ENCODE peak calls at places on chromosomes 13 and 19, in nine cellular contexts. N, U, X, K, L, F, Z, G and A are unnamed samples.
A peak's percentile ranks its signal among the peaks of the same experiment; 100 is the strongest.

GRCh38 chr19:38093587-38093986 is 130.4 kb downstream of the DPF1 start:
- DNase-seq in U (no peak), L (no peak), G (no peak), X (peak; percentile 28), F (no peak), Z (no peak), K (no peak), N (no peak), A (no peak)

GRCh38 chr19:5352229-5352763 is 11.7 kb upstream of the PTPRS start:
- DNase-seq in K (no peak), N (no peak), F (no peak), X (no peak), L (no peak), Z (no peak), U (no peak), G (no peak), A (no peak)

GRCh38 chr19:39544201-39544903 is 4.4 kb upstream of the EID2 start:
- DNase-seq in Z (no peak), L (peak; percentile 14), X (no peak), K (no peak), G (no peak), N (no peak), U (no peak), F (no peak), A (peak; percentile 27)

GRCh38 chr13:44174769-44175425 is 198.7 kb upstream of the SERP2 start:
- DNase-seq in F (no peak), Z (no peak), N (no peak), X (no peak), L (peak; percentile 75), U (no peak), G (no peak), K (no peak), A (peak; percentile 68)

GRCh38 chr13:98447881-98448641 is 128.8 kb downstream of the STK24 start:
- DNase-seq in L (peak; percentile 28), U (no peak), K (peak; percentile 55), Z (no peak), X (no peak), F (peak; percentile 48), G (no peak), N (peak; percentile 21), A (peak; percentile 31)

GRCh38 chr13:110042253-110042652 is 255.9 kb upstream of the IRS2 start:
- DNase-seq in L (peak; percentile 56), X (no peak), G (no peak), N (no peak), Z (no peak), U (no peak), F (no peak), K (no peak), A (no peak)

GRCh38 chr13:105518086-105518485 is 1017.4 kb downstream of the EFNB2 start:
- DNase-seq in N (no peak), Z (no peak), F (no peak), K (no peak), L (no peak), X (no peak), G (no peak), U (no peak), A (peak; percentile 1)

GRCh38 chr13:98769736-98770135 is 17.3 kb upstream of the SLC15A1 start:
- DNase-seq in K (no peak), F (no peak), L (no peak), G (no peak), Z (no peak), U (no peak), N (no peak), X (no peak), A (no peak)

GRCh38 chr19:13978306-13978705 is 26.0 kb downstream of the DCAF15 start:
- DNase-seq in N (peak; percentile 57), L (peak; percentile 53), K (peak; percentile 67), G (no peak), Z (peak; percentile 82), U (peak; percentile 66), X (peak; percentile 94), F (no peak), A (peak; percentile 20)

GRCh38 chr13:44854264-44855060 is 134.8 kb downstream of the NUFIP1 start:
- DNase-seq in N (no peak), K (no peak), F (no peak), L (no peak), G (no peak), Z (peak; percentile 54), U (no peak), X (peak; percentile 87), A (no peak)

GRCh38 chr13:26052136-26052736 is 420 bp upstream of the SHISA2 start:
- DNase-seq in N (no peak), Z (no peak), F (no peak), K (no peak), G (no peak), L (no peak), U (no peak), X (no peak), A (no peak)

GRCh38 chr13:37074703-37075102 is 15.2 kb upstream of the SUPT20H start:
- DNase-seq in L (peak; percentile 52), N (peak; percentile 14), F (no peak), K (no peak), G (no peak), U (no peak), X (no peak), Z (no peak), A (peak; percentile 55)

GRCh38 chr13:28434934-28435333 is 60.0 kb downstream of the FLT1 start:
- DNase-seq in U (no peak), X (no peak), G (no peak), F (no peak), L (peak; percentile 46), Z (no peak), K (no peak), N (no peak), A (no peak)

GRCh38 chr13:43159007-43159406 is 135.6 kb downstream of the DNAJC15 start:
- DNase-seq in L (peak; percentile 57), N (peak; percentile 12), U (no peak), G (peak; percentile 51), K (no peak), Z (no peak), X (no peak), F (no peak), A (peak; percentile 42)

GRCh38 chr13:52664269-52664668 is 11.6 kb downstream of the SUGT1 start:
- DNase-seq in L (no peak), Z (no peak), N (no peak), F (no peak), X (no peak), K (no peak), G (no peak), U (no peak), A (no peak)

GRCh38 chr19:13788991-13789390 is 6.3 kb upstream of the ZSWIM4 start:
- DNase-seq in Z (no peak), G (no peak), F (no peak), U (no peak), L (peak; percentile 88), N (no peak), X (peak; percentile 63), K (no peak), A (peak; percentile 66)

GRCh38 chr13:96984061-96984508 is 10.2 kb downstream of the OXGR1 start:
- DNase-seq in G (no peak), U (peak; percentile 60), N (peak; percentile 24), F (peak; percentile 38), K (no peak), Z (peak; percentile 67), L (no peak), X (no peak), A (peak; percentile 12)
- TF ChIP-seq CTCF in G (no peak), U (no peak), N (no peak), F (peak; percentile 17), K (peak; percentile 63), Z (peak; percentile 11), L (peak; percentile 38), X (peak; percentile 18), A (peak; percentile 16)

GRCh38 chr19:2226840-2227360 is 9.2 kb downstream of the PLEKHJ1 start:
- DNase-seq in F (no peak), Z (no peak), X (no peak), U (no peak), G (no peak), L (no peak), K (no peak), N (no peak), A (no peak)

GRCh38 chr19:2224754-2225349 is 11.3 kb downstream of the PLEKHJ1 start:
- DNase-seq in N (no peak), F (no peak), K (no peak), X (no peak), L (no peak), U (no peak), G (no peak), Z (no peak), A (no peak)

GRCh38 chr19:2225415-2226050 is 10.6 kb downstream of the PLEKHJ1 start:
- DNase-seq in U (no peak), K (no peak), Z (no peak), N (no peak), G (no peak), X (no peak), L (no peak), F (no peak), A (no peak)

GRCh38 chr19:2227415-2228156 is 8.5 kb downstream of the PLEKHJ1 start:
- DNase-seq in X (no peak), N (no peak), L (no peak), Z (no peak), F (peak; percentile 87), K (no peak), G (no peak), U (no peak), A (no peak)

GRCh38 chr19:2226051-2226839 is 9.9 kb downstream of the PLEKHJ1 start:
- DNase-seq in F (no peak), G (no peak), Z (no peak), L (no peak), X (no peak), K (no peak), N (no peak), U (no peak), A (no peak)
- TF ChIP-seq CTCF in F (no peak), G (no peak), Z (no peak), L (no peak), X (no peak), K (no peak), N (no peak), U (no peak), A (no peak)

GRCh38 chr13:113731192-113732175 is 27.5 kb upstream of the TMEM255B start:
- DNase-seq in K (no peak), X (no peak), F (no peak), G (no peak), U (no peak), L (no peak), N (no peak), Z (peak; percentile 26), A (no peak)
- TF ChIP-seq CTCF in K (no peak), X (no peak), F (no peak), G (no peak), U (no peak), L (no peak), N (no peak), Z (no peak), A (no peak)

DNA sequence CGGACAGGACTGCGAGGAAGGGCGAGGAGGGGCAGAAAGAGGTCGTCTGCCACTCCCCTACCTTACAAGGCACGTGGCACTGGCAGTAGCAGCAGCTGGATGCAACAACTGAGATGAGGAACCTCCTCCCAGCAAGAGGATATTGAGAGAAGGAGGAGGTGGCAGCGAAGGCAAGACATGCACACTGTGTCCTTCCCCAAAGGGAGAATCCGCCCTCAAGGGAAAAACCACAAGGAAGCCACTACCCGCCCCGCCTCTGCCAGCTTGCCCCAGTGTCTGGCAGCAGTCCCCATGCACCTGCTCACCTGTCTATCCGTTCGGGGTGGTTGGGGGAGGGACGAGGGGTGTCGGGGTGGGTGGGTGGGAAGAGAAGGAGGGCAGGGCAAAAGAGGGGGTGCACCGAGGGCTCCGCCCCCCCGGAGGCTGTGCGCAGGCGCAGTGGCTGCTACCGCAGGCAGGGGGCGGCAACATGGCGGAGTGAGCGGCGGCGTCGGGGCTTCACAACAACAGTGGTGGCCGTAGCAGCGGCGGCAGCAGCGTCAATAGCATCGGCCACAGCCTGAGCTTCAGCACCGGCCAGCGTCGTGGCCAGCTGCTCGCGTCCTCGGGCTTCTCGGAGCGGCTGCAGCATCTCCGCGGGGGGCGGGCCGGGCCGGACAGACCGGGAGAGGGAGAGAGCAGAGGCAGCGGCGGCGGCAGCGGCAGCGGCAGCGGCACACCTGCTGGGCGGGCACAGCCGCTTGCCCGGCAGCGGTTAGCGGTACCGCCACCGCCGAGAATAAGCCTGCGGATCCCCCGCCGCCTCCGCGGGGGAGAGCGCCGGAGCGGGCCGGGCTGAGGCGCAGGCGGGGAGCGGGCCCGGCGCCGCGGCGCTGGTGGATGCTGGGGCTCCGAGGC is at the start of gene NBEA:
- DNase-seq in N (peak; percentile 71), K (peak; percentile 76), G (no peak), F (peak; percentile 34), U (peak; percentile 85), L (peak; percentile 37), X (peak; percentile 84), Z (peak; percentile 87), A (peak; percentile 41)
- TF ChIP-seq CTCF in N (no peak), K (peak; percentile 33), G (no peak), F (no peak), U (peak; percentile 42), L (no peak), X (peak; percentile 43), Z (no peak), A (no peak)